ENCODE peak calls at places on chromosomes 4 and X, in five cellular contexts. A is vagina, O is NCI-H1417, U is ACHN, C is SW480. L is an unnamed sample.

GRCh38 chrX:38726596-38726995 is 74.7 kb upstream of the MID1IP1 start:
- DNase-seq in C (no peak), O (no peak), A (no peak), U (no peak), L (no peak)

GRCh38 chr4:7518871-7519637 is 84.3 kb upstream of the PSAPL1 start:
- DNase-seq in A (no peak), C (no peak), U (no peak), O (no peak), L (no peak)

GRCh38 chr4:123421227-123421941 is 24.8 kb downstream of the SPRY1 start:
- DNase-seq in U (no peak), C (no peak), A (no peak), O (no peak), L (no peak)

GRCh38 chr4:182143086-182143821 is 99.9 kb upstream of the TENM3 start:
- DNase-seq in A (no peak), U (peak; percentile 60), C (peak; percentile 7), O (no peak), L (no peak)

GRCh38 chrX:9842541-9842940 is 56.3 kb downstream of the SHROOM2 start:
- DNase-seq in A (no peak), C (peak; percentile 85), O (no peak), U (no peak), L (no peak)

GRCh38 chrX:87528487-87528886 is 10.9 kb downstream of the KLHL4 start:
- DNase-seq in O (no peak), C (no peak), U (no peak), A (no peak), L (no peak)

GRCh38 chrX:134373736-134374135 is 86.2 kb upstream of the HPRT1 start:
- DNase-seq in U (no peak), C (no peak), A (no peak), O (no peak), L (no peak)

GRCh38 chrX:48957477-48957826 is at the start of gene OTUD5:
- DNase-seq in O (peak; percentile 65), C (no peak), A (no peak), U (peak; percentile 52), L (peak; percentile 71)

GRCh38 chr4:6030679-6031078 is 12.4 kb upstream of the C4orf50 start:
- DNase-seq in O (no peak), A (no peak), U (no peak), C (no peak), L (no peak)

GRCh38 chr4:70747874-70748273 is 26.1 kb downstream of the RUFY3 start:
- DNase-seq in C (no peak), O (no peak), A (no peak), U (no peak), L (no peak)

GRCh38 chr4:38145033-38145673 is 185.0 kb downstream of the PTTG2 start:
- DNase-seq in U (no peak), A (no peak), C (no peak), O (peak; percentile 72), L (no peak)

GRCh38 chr4:160175064-160175643 is 1072.3 kb downstream of the RAPGEF2 start:
- DNase-seq in U (peak; percentile 38), A (no peak), O (no peak), C (no peak), L (no peak)

L was measured in Calu3.